ENCODE peak calls at places on chromosomes 1 and 21, in six cellular contexts. Z is CD8-positive, alpha-beta T cell; N is mammary epithelial cell; Q is heart left ventricle; E is H1; K is endodermal cell. V is an unnamed sample.
A peak's percentile ranks its signal among the peaks of the same experiment; 100 is the strongest.

GRCh38 chr1:119047040-119047438 is 58.9 kb upstream of the TBX15 start:
- DNase-seq in Q (no peak), E (no peak), K (no peak), N (no peak), Z (no peak), V (no peak)

GRCh38 chr1:33300673-33301072 is 20.2 kb downstream of the A3GALT2 start:
- DNase-seq in E (no peak), K (no peak), N (no peak), Q (peak; percentile 58), Z (no peak), V (peak; percentile 95)

GRCh38 chr1:108624069-108624468 is 36.8 kb downstream of the HENMT1 start:
- DNase-seq in N (no peak), K (no peak), Z (no peak), E (no peak), Q (peak; percentile 34), V (no peak)

GRCh38 chr1:183787704-183788103 is 17.2 kb upstream of the RGL1 start:
- DNase-seq in E (no peak), Z (no peak), Q (no peak), N (no peak), K (no peak), V (no peak)

GRCh38 chr1:223700942-223701637 is 11.2 kb upstream of the CAPN2 start:
- DNase-seq in Q (no peak), Z (no peak), E (no peak), K (peak; percentile 73), N (peak; percentile 94), V (no peak)

GRCh38 chr21:20463362-20463761 is 534.8 kb upstream of the NCAM2 start:
- DNase-seq in Z (no peak), Q (no peak), E (no peak), K (no peak), N (no peak), V (no peak)

GRCh38 chr1:240831191-240831631 is 219.3 kb upstream of the GREM2 start:
- DNase-seq in N (no peak), Z (no peak), Q (no peak), E (no peak), K (no peak), V (no peak)

GRCh38 chr1:54240741-54241335 is 40.9 kb downstream of the MRPL37 start:
- DNase-seq in Z (no peak), N (no peak), Q (no peak), E (no peak), K (no peak), V (no peak)

GRCh38 chr1:216765346-216766300 is 42.4 kb upstream of the ESRRG start:
- DNase-seq in Z (no peak), N (no peak), E (no peak), Q (no peak), K (peak; percentile 49), V (no peak)

GRCh38 chr1:11868331-11868730 is 9.6 kb upstream of the NPPB start:
- DNase-seq in E (no peak), N (no peak), K (no peak), Z (no peak), Q (no peak), V (no peak)

GRCh38 chr1:175133693-175134435 is 58.7 kb downstream of the KIAA0040 start:
- DNase-seq in K (peak; percentile 24), Q (no peak), E (no peak), Z (no peak), N (no peak), V (no peak)

GRCh38 chr1:14543191-14543849 is 55.2 kb upstream of the KAZN start:
- DNase-seq in E (no peak), Z (no peak), Q (no peak), N (no peak), K (no peak), V (no peak)

DNA sequence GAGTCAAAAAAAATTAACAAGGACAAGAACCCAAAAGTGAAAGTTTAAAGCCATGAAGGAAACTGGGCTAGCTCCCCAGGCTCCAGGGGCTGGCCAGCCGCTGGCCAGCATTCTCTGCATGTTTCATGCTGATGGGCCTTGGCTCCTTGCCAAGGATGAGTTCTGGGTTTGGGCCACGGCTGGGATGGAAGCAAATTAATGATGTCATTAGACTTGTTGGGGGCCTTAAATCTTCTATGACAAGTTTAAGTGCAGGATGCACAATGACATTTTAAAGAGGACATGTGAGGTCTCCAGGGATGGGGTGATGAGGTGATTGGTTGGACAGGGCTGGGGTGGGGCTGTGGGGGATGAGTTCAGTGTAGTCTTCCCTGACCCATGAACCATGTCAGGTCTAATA is 199.6 kb downstream of the TRABD2B start:
- DNase-seq in Z (no peak), K (no peak), Q (peak; percentile 47), E (no peak), N (no peak), V (no peak)
- H3K27ac ChIP-seq in Z (no peak overlapping the region), K (no peak overlapping the region), Q (no peak overlapping the region), E (no peak overlapping the region), N (no peak overlapping the region), V (no peak overlapping the region)

GRCh38 chr1:211632117-211632807 is 43.2 kb downstream of the NEK2 start:
- DNase-seq in K (peak; percentile 36), Z (no peak), E (no peak), Q (no peak), N (peak; percentile 44), V (no peak)

GRCh38 chr1:211634461-211634860 is 41.0 kb downstream of the NEK2 start:
- DNase-seq in K (no peak), E (no peak), Q (no peak), Z (no peak), N (no peak), V (peak; percentile 27)

GRCh38 chr1:211633523-211633843 is 41.9 kb downstream of the NEK2 start:
- DNase-seq in Q (no peak), E (no peak), K (no peak), N (no peak), Z (no peak), V (no peak)

GRCh38 chr1:211631168-211631567 is 44.3 kb downstream of the NEK2 start:
- DNase-seq in Z (no peak), E (no peak), Q (no peak), N (no peak), K (no peak), V (no peak)

GRCh38 chr1:211632808-211633522 is 42.5 kb downstream of the NEK2 start:
- DNase-seq in K (no peak), E (no peak), N (peak; percentile 95), Z (no peak), Q (peak; percentile 88), V (peak; percentile 78)
- H3K27ac ChIP-seq in K (no peak overlapping the region), E (no peak overlapping the region), N (peak overlapping the region; percentile 59), Z (no peak overlapping the region), Q (peak overlapping the region; percentile 80), V (peak overlapping the region; percentile 59)

GRCh38 chr1:151944859-151945575 is 35.7 kb upstream of the THEM4 start:
- DNase-seq in K (no peak), N (no peak), Q (no peak), Z (no peak), E (no peak), V (no peak)
- H3K27ac ChIP-seq in K (no peak overlapping the region), N (peak overlapping the region; percentile 99), Q (peak overlapping the region; percentile 89), Z (peak overlapping the region; percentile 34), E (peak overlapping the region; percentile 14), V (peak overlapping the region; percentile 85)

DNA sequence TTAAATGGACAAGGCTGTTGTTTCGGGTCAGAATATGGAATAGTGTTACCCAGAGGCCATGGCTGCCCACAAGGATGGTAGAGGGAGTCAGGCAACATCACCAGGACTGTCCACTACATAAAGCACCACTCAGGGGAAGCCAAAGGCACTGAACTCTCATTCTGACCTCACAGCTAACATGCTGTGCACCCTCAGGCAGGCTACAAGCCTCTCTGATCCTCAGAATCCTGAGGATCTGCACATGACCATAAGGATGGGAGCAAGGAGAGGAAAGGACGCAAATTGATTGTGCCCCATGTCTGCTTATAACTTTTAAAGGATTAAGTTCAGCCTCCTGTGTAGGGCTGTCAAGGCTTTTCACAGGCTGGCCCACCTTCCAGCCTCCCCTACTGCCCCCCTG is 38.7 kb downstream of the PLEKHA6 start:
- DNase-seq in Z (no peak), N (no peak), Q (no peak), K (no peak), E (no peak), V (no peak)
- H3K27ac ChIP-seq in Z (no peak overlapping the region), N (peak overlapping the region; percentile 16), Q (no peak overlapping the region), K (no peak overlapping the region), E (no peak overlapping the region), V (no peak overlapping the region)

DNA sequence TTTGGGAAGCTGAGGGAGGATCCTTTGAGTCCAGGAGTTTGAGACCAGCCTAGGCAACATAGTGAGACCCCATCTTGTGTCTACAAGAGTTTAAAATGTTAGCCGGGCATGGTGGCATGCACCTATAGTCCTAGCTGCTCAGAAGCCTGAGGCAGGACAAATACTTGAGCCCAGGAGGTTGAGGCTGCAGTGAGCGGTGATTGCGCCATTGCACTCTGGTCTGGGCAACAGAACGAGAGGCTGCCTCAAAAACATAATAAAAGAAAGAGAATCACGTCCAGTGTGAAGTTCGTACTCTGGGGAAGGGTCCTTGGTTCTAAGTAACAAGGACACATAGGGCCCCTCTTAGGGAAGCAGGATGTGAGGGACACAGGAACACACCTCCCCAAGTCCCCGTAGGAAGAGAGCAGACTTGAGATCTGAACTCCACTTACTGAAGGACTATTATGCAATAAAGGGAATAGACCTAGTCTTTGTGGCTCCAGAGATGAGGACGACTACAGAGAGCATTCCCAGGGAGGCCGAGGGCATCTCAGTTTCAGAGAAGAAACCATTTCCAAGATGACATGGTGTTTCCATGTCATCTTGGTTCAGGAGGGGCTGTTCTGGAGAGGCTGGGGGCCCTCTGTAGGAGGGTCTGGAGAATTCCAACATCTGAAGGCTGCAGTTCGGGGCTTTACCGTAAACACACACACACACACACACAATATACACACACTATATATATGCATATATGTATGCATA is 10.8 kb upstream of the ENO1 start:
- DNase-seq in N (no peak), Q (no peak), K (no peak), E (no peak), Z (no peak), V (no peak)
- H3K27ac ChIP-seq in N (peak overlapping the region; percentile 84), Q (peak overlapping the region; percentile 73), K (no peak overlapping the region), E (no peak overlapping the region), Z (no peak overlapping the region), V (peak overlapping the region; percentile 73)

DNA sequence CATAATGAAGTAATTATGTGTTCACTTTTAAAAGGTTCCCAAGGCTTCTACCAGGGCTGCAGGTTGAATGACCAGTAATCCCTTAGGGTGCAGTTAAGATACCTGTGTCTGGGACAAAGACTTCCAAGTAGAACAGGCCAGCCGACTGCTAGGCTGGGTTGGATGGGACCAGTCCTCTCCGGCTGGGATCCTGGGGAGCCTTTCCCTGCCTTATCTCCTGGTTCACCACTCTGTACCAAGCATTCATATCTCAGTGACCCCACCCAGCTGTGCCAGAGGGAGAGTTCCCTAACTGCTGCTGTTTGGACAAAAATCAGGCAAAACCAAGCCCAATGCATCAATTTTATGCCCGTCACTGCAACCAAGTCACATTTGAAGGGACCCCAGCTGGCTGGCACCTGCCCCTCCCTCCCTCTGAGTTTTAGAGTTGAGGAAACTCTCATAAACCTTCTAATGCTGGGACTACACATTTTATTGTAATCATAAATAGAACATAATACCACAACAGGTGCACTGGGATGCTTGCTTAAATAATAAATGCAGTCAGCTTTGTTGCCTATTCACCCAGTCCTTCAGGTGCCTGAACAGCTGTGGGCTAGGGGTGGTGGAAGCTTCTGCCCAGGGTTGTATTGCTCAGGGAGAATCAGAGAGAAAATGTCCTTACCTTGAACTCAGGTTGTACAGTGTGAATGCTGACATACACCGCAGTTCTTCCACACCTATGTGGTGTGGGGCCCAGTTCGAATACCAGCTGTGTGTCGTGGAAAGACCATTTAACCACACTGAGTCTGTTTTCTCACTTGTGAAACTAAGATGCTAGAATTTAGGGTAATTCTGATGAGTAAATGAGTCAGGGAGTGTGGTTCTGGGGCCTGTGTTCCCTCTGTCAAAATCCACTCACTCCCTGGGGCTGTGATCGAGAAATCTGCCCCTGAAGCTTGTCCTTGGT is 115.9 kb upstream of the ATP1A1 start:
- DNase-seq in N (no peak), E (no peak), Z (no peak), Q (no peak), K (no peak), V (no peak)
- H3K27ac ChIP-seq in N (no peak overlapping the region), E (no peak overlapping the region), Z (no peak overlapping the region), Q (no peak overlapping the region), K (no peak overlapping the region), V (no peak overlapping the region)

GRCh38 chr21:38788275-38788911 is 17.3 kb upstream of the ETS2 start:
- DNase-seq in Q (no peak), K (no peak), Z (no peak), E (no peak), N (no peak), V (no peak)
- H3K27ac ChIP-seq in Q (no peak overlapping the region), K (no peak overlapping the region), Z (no peak overlapping the region), E (no peak overlapping the region), N (peak overlapping the region; percentile 89), V (no peak overlapping the region)

V was measured in sigmoid colon.